ENCODE peak calls at places on chromosomes 7 and 10, in six cellular contexts. J, W, B, Q, R and Z are unnamed samples. For H3K4me1, the result is how much of the 10 kb centered on the place peaks cover.

GRCh38 chr10:124745678-124746077 is 1.5 kb upstream of the FAM53B start:
- DNase-seq in J (peak), W (no peak), B (no peak), Q (no peak), R (no peak), Z (no peak)

GRCh38 chr7:132290021-132290420 is 286.2 kb downstream of the PLXNA4 start:
- DNase-seq in J (no peak), W (no peak), B (no peak), Q (no peak), R (no peak), Z (no peak)

GRCh38 chr10:53697038-53697437 is 924.5 kb upstream of the MBL2 start:
- DNase-seq in J (peak), W (no peak), B (no peak), Q (no peak), R (no peak), Z (no peak)

GRCh38 chr10:71527135-71527534 is 130.4 kb downstream of the CDH23 start:
- DNase-seq in J (no peak), W (no peak), B (no peak), Q (peak), R (no peak), Z (no peak)

GRCh38 chr10:91880310-91880709 is 29.0 kb downstream of the FGFBP3 start:
- DNase-seq in J (peak), W (no peak), B (no peak), Q (no peak), R (no peak), Z (no peak)

GRCh38 chr10:47030191-47030698 is 119.0 kb downstream of the PTPN20 start:
- DNase-seq in J (no peak), W (no peak), B (peak), Q (peak), R (no peak), Z (no peak)

GRCh38 chr7:158278745-158279320 is 308.8 kb downstream of the PTPRN2 start:
- DNase-seq in J (no peak), W (no peak), B (no peak), Q (no peak), R (no peak), Z (no peak)

GRCh38 chr7:27097686-27098492 is 2.1 kb upstream of the HOXA1 start:
- DNase-seq in J (no peak), W (no peak), B (no peak), Q (no peak), R (no peak), Z (no peak)

GRCh38 chr7:159030490-159031134 is 114.1 kb downstream of the VIPR2 start:
- DNase-seq in J (peak), W (no peak), B (peak), Q (peak), R (peak), Z (peak)

GRCh38 chr10:101986277-101986971 is 69.5 kb downstream of the ARMH3 start:
- DNase-seq in J (no peak), W (no peak), B (peak), Q (peak), R (peak), Z (peak)

GRCh38 chr10:71083457-71083975 is 128.9 kb upstream of the UNC5B start:
- DNase-seq in J (no peak), W (no peak), B (no peak), Q (no peak), R (no peak), Z (peak)

GRCh38 chr10:89516149-89516832 is 19.1 kb downstream of the SLC16A12 start:
- DNase-seq in J (peak), W (no peak), B (no peak), Q (peak), R (peak), Z (peak)

GRCh38 chr7:42843209-42843800 is 68.6 kb downstream of the C7orf25 start:
- DNase-seq in J (peak), W (no peak), B (no peak), Q (peak), R (peak), Z (peak)

GRCh38 chr10:11685787-11686218 is 56.4 kb upstream of the ECHDC3 start:
- DNase-seq in J (peak), W (no peak), B (peak), Q (peak), R (peak), Z (peak)

GRCh38 chr10:118042827-118043242 is 3.9 kb downstream of the RAB11FIP2 start:
- DNase-seq in J (no peak), W (no peak), B (no peak), Q (no peak), R (no peak), Z (no peak)

GRCh38 chr7:28904539-28905143 is 53.5 kb downstream of the TRIL start:
- DNase-seq in J (peak), W (no peak), B (no peak), Q (no peak), R (no peak), Z (no peak)

GRCh38 chr10:76779163-76779820 is 858.3 kb downstream of the KCNMA1 start:
- DNase-seq in J (peak), W (no peak), B (no peak), Q (no peak), R (no peak), Z (no peak)

GRCh38 chr10:31778627-31779026 is 150.0 kb downstream of the ARHGAP12 start:
- DNase-seq in J (no peak), W (no peak), B (no peak), Q (no peak), R (no peak), Z (no peak)

GRCh38 chr10:30284860-30285594 is 64.1 kb downstream of the MTPAP start:
- DNase-seq in J (peak), W (no peak), B (no peak), Q (no peak), R (no peak), Z (no peak)

GRCh38 chr10:20313665-20314064 is 497.4 kb downstream of the PLXDC2 start:
- DNase-seq in J (no peak), W (no peak), B (no peak), Q (no peak), R (no peak), Z (no peak)

GRCh38 chr7:98178321-98178720 is 32.9 kb upstream of the BHLHA15 start:
- DNase-seq in J (no peak), W (peak), B (peak), Q (no peak), R (no peak), Z (peak)

GRCh38 chr7:32299133-32299702 is 191.0 kb downstream of the LSM5 start:
- DNase-seq in J (peak), W (no peak), B (no peak), Q (no peak), R (no peak), Z (peak)

GRCh38 chr10:124526621-124527267 is 65.1 kb downstream of the LHPP start:
- DNase-seq in J (no peak), W (no peak), B (peak), Q (no peak), R (no peak), Z (no peak)

GRCh38 chr7:6273917-6274630 is 1.6 kb upstream of the CYTH3 start:
- DNase-seq in J (no peak), W (no peak), B (no peak), Q (no peak), R (no peak), Z (no peak)

GRCh38 chr10:98400482-98400881 is 14.5 kb downstream of the PYROXD2 start:
- DNase-seq in J (no peak), W (no peak), B (no peak), Q (no peak), R (no peak), Z (no peak)

GRCh38 chr10:95784279-95784913 is 28.4 kb downstream of the ENTPD1 start:
- DNase-seq in J (no peak), W (no peak), B (no peak), Q (no peak), R (no peak), Z (no peak)

GRCh38 chr10:47458466-47459154 is 25.3 kb downstream of the ANXA8 start:
- DNase-seq in J (peak), W (no peak), B (no peak), Q (no peak), R (no peak), Z (no peak)

GRCh38 chr10:98267069-98267893 is 713 bp downstream of the LOXL4 start:
- DNase-seq in J (no peak), W (no peak), B (no peak), Q (no peak), R (no peak), Z (no peak)

GRCh38 chr10:101489355-101489754 is 98.7 kb downstream of the POLL start:
- DNase-seq in J (no peak), W (no peak), B (no peak), Q (no peak), R (no peak), Z (no peak)

GRCh38 chr10:110524864-110525242 is 27.1 kb downstream of the DUSP5 start:
- DNase-seq in J (no peak), W (no peak), B (no peak), Q (no peak), R (no peak), Z (no peak)

DNA sequence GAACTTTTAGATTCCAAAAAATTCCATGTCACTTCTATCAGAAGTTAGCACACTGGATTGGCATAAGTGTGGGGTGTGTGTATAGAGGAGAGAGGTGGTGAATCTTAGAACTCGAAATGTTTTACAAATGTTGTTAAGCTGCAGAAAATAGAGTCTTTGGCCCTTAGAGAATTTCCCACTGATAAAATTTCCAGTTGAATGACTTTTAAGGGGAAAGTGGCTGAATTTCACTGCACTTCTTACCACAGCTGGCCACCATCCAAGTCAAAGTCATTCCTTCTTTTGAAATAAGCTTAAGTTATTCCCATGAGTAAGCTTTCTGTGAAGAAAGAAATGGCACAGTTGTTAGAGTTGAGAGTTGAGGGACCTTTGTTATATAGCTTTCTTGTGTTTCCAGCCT is 13.8 kb downstream of the VCL start:
- DNase-seq in J (peak), W (peak), B (no peak), Q (no peak), R (no peak), Z (peak)
- H3K27ac ChIP-seq in J (no peak), W (peak), B (peak), Q (no peak), R (peak), Z (no peak)

DNA sequence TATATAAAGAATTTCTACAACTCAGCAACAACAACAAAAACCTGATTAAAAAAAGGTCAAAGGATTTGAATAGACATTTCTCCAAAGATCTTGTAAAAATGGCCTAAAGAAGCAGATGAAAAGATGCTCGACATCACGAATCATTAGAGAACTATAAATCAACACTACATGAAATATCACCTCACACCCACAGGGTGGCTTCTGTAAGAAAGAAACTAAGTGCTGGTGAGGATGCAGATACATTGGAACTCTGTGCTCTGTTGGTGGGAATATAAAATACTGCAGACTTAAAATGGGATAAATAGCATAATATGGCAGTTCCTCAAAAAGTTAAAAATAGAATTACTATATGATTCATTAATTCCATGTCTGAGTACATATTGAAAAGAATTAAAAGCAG is 38.3 kb upstream of the CDCA7L start:
- DNase-seq in J (no peak), W (no peak), B (no peak), Q (no peak), R (no peak), Z (no peak)
- TF ChIP-seq CTCF in J (no peak), W (no peak), B (no peak), Q (no peak), R (no peak), Z (no peak)

GRCh38 chr7:38428040-38428439 is 154.6 kb upstream of the TARP start:
- DNase-seq in J (no peak), W (no peak), B (no peak), Q (no peak), R (no peak), Z (no peak)

GRCh38 chr7:38432080-38432479 is 158.6 kb upstream of the TARP start:
- DNase-seq in J (no peak), W (no peak), B (no peak), Q (no peak), R (no peak), Z (no peak)

GRCh38 chr7:38425509-38425908 is 152.1 kb upstream of the TARP start:
- DNase-seq in J (no peak), W (no peak), B (no peak), Q (no peak), R (no peak), Z (no peak)

GRCh38 chr7:38427279-38427955 is 154.0 kb upstream of the TARP start:
- DNase-seq in J (no peak), W (no peak), B (no peak), Q (no peak), R (no peak), Z (no peak)

DNA sequence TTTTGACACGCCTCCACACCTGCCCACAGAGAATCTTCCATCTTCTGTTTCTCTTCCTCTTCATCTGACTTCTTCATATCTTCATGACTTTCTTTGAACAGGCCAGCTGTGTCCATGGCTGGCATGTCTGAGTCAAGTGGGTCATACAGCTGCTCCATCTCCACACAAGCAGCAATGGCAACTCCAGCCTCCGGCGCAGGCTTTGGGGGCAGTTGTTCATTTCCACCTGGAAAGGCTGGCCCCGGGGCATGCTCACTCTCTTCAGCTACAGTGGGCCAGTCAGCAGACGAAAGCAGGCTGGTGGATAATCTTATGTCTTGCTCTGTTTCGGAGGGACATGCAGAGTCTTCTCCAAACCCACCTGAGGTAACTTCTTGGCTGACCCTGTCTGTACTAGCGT is 155.6 kb upstream of the TARP start:
- DNase-seq in J (no peak), W (no peak), B (no peak), Q (no peak), R (no peak), Z (no peak)
- H3K4me1 ChIP-seq in J (under half), W (under half), B (under half), Q (under half), R (under half), Z (under half)

GRCh38 chr10:123035467-123036086 is 26.8 kb downstream of the ACADSB start:
- DNase-seq in J (no peak), W (no peak), B (no peak), Q (no peak), R (no peak), Z (no peak)

GRCh38 chr10:123038782-123039631 is 30.2 kb downstream of the ACADSB start:
- DNase-seq in J (no peak), W (peak), B (no peak), Q (no peak), R (no peak), Z (no peak)

GRCh38 chr10:123031124-123031523 is 22.3 kb downstream of the ACADSB start:
- DNase-seq in J (no peak), W (no peak), B (no peak), Q (no peak), R (no peak), Z (no peak)

GRCh38 chr10:123039632-123039930 is 30.8 kb downstream of the ACADSB start:
- DNase-seq in J (no peak), W (no peak), B (no peak), Q (no peak), R (no peak), Z (no peak)

DNA sequence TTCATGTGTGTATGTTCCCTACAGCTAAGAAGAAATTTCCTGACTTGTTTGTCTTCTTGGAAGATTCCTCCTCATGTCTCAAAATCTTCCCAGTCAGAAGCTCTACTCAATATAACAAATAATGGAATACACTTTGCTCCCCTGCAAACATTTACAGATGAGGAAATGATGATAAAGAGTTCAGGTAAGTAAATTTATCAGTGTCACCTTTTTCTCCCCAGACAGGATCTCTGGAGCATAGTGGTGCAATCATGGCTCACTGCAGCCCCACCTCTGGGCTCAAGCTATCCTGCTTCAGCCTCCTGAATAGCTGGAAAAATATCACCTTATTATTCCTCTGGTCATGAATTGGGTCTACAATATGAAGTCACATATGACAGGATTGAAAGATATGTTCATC is 25.5 kb downstream of the ACADSB start:
- DNase-seq in J (peak), W (no peak), B (no peak), Q (no peak), R (no peak), Z (no peak)
- H3K27ac ChIP-seq in J (no peak), W (no peak), B (no peak), Q (no peak), R (no peak), Z (no peak)

DNA sequence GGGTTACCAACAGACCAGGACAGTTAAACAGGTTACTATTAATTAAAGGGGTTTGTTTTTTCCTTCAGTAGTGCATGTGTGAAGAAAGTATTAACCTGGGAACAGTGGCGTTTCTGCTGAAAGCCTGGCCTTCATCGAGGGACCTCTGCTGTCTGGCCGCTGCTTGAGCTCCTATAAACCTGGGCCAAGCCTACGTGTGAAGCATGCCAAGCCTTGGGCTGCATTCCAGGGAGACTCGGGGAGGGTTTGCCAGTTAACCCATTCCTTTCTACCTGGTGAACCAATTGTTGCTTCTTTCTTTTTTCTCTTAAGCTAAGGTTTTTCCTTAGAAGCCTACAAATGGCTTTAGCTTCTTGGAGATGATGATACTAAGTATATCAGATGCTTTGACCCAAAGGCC is 23.6 kb downstream of the PFKP start:
- DNase-seq in J (peak), W (no peak), B (peak), Q (no peak), R (peak), Z (peak)
- TF ChIP-seq CTCF in J (no peak), W (no peak), B (no peak), Q (no peak), R (no peak), Z (peak)

GRCh38 chr7:30116771-30117170 is 18.0 kb upstream of the MTURN start:
- DNase-seq in J (no peak), W (peak), B (no peak), Q (no peak), R (no peak), Z (peak)

GRCh38 chr7:30115709-30116297 is 19.0 kb upstream of the MTURN start:
- DNase-seq in J (no peak), W (no peak), B (no peak), Q (no peak), R (no peak), Z (no peak)

GRCh38 chr7:30119890-30120577 is 14.8 kb upstream of the MTURN start:
- DNase-seq in J (no peak), W (no peak), B (no peak), Q (no peak), R (no peak), Z (no peak)

GRCh38 chr7:30114536-30115258 is 20.1 kb upstream of the MTURN start:
- DNase-seq in J (no peak), W (no peak), B (no peak), Q (no peak), R (no peak), Z (no peak)

DNA sequence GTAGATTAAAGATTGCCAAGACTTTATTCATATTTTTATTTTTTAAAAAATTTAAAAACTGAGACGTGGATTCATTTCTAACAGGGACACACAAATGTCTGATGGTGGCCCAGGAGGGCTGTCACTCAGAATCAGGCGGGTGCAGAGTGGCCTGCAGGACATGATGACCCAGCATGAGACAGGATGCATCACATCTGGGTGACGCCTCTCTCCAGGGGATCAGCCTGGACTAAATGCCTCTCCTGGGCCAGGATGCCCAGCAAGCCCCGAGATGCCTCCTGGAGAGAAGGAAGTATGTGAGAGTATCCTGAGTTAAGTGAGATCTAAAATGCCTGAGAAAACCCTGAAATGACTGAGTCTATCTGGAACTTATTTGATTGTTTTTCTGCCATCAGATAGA is 16.9 kb upstream of the MTURN start:
- DNase-seq in J (no peak), W (no peak), B (no peak), Q (no peak), R (no peak), Z (no peak)
- H3K4me1 ChIP-seq in J (under half), W (under half), B (under half), Q (under half), R (under half), Z (under half)

GRCh38 chr10:78481842-78482241 is 448.2 kb downstream of the RPS24 start:
- DNase-seq in J (no peak), W (no peak), B (no peak), Q (no peak), R (no peak), Z (no peak)

GRCh38 chr10:78475501-78475900 is 441.8 kb downstream of the RPS24 start:
- DNase-seq in J (no peak), W (no peak), B (no peak), Q (no peak), R (no peak), Z (no peak)

GRCh38 chr10:78476156-78476555 is 442.5 kb downstream of the RPS24 start:
- DNase-seq in J (no peak), W (no peak), B (no peak), Q (no peak), R (no peak), Z (no peak)

GRCh38 chr10:78478919-78479318 is 445.3 kb downstream of the RPS24 start:
- DNase-seq in J (no peak), W (no peak), B (no peak), Q (no peak), R (no peak), Z (no peak)

GRCh38 chr10:78479467-78479866 is 445.8 kb downstream of the RPS24 start:
- DNase-seq in J (no peak), W (no peak), B (no peak), Q (no peak), R (no peak), Z (no peak)
- H3K27ac ChIP-seq in J (no peak), W (no peak), B (no peak), Q (no peak), R (no peak), Z (no peak)